ENCODE peak calls at places on chromosomes 7 and 10, in four cellular contexts. One of them, this sample, is unnamed.

GRCh38 chr10:59830601-59831259 is 75.6 kb downstream of the CCDC6 start:
- DNase-seq in H1: peak
- DNase-seq in GM12878: no peak
- DNase-seq in HepG2: peak
- DNase-seq in this sample: peak

GRCh38 chr7:155665957-155666287 is 21.5 kb downstream of the RBM33 start:
- DNase-seq in H1: no peak
- DNase-seq in GM12878: no peak
- DNase-seq in HepG2: no peak
- DNase-seq in this sample: no peak

GRCh38 chr10:84267503-84268126 is 22.8 kb downstream of the RGR start:
- DNase-seq in H1: peak
- DNase-seq in GM12878: no peak
- DNase-seq in HepG2: peak
- DNase-seq in this sample: no peak

GRCh38 chr7:8015095-8015745 is 46.6 kb downstream of the GLCCI1 start:
- DNase-seq in H1: no peak
- DNase-seq in GM12878: no peak
- DNase-seq in HepG2: no peak
- DNase-seq in this sample: no peak

GRCh38 chr10:50528206-50528605 is 95.5 kb downstream of the SGMS1 start:
- DNase-seq in H1: no peak
- DNase-seq in GM12878: no peak
- DNase-seq in HepG2: no peak
- DNase-seq in this sample: no peak

GRCh38 chr10:71635251-71635866 is 84.2 kb downstream of the C10orf105 start:
- DNase-seq in H1: no peak
- DNase-seq in GM12878: no peak
- DNase-seq in HepG2: no peak
- DNase-seq in this sample: no peak

GRCh38 chr7:131904750-131905327 is 348.4 kb upstream of the PODXL start:
- DNase-seq in H1: no peak
- DNase-seq in GM12878: no peak
- DNase-seq in HepG2: no peak
- DNase-seq in this sample: no peak

GRCh38 chr7:116025098-116025809 is 5.3 kb downstream of the TFEC start:
- DNase-seq in H1: no peak
- DNase-seq in GM12878: no peak
- DNase-seq in HepG2: no peak
- DNase-seq in this sample: no peak

GRCh38 chr7:15685358-15686181 is 913 bp downstream of the MEOX2 start:
- DNase-seq in H1: no peak
- DNase-seq in GM12878: no peak
- DNase-seq in HepG2: no peak
- DNase-seq in this sample: no peak

GRCh38 chr10:69362471-69362954 is 54.2 kb downstream of the TACR2 start:
- DNase-seq in H1: no peak
- DNase-seq in GM12878: no peak
- DNase-seq in HepG2: no peak
- DNase-seq in this sample: no peak

GRCh38 chr10:119783665-119784027 is 57.8 kb downstream of the INPP5F start:
- DNase-seq in H1: no peak
- DNase-seq in GM12878: no peak
- DNase-seq in HepG2: no peak
- DNase-seq in this sample: no peak

GRCh38 chr10:76149602-76150138 is 718.2 kb downstream of the LRMDA start:
- DNase-seq in H1: no peak
- DNase-seq in GM12878: no peak
- DNase-seq in HepG2: no peak
- DNase-seq in this sample: peak

GRCh38 chr7:18570890-18571478 is 75.4 kb downstream of the HDAC9 start:
- DNase-seq in H1: no peak
- DNase-seq in GM12878: no peak
- DNase-seq in HepG2: peak
- DNase-seq in this sample: no peak

GRCh38 chr7:55573526-55573925 is 1.2 kb upstream of the VOPP1 start:
- DNase-seq in H1: no peak
- DNase-seq in GM12878: no peak
- DNase-seq in HepG2: no peak
- DNase-seq in this sample: no peak

GRCh38 chr10:90674927-90675326 is 182.9 kb downstream of the HTR7 start:
- DNase-seq in H1: no peak
- DNase-seq in GM12878: no peak
- DNase-seq in HepG2: no peak
- DNase-seq in this sample: no peak

GRCh38 chr7:137940656-137941518 is 61.0 kb downstream of the CREB3L2 start:
- DNase-seq in H1: no peak
- DNase-seq in GM12878: no peak
- DNase-seq in HepG2: peak
- DNase-seq in this sample: no peak

GRCh38 chr10:126243976-126244375 is 144.3 kb downstream of the ADAM12 start:
- DNase-seq in H1: no peak
- DNase-seq in GM12878: no peak
- DNase-seq in HepG2: no peak
- DNase-seq in this sample: no peak

GRCh38 chr10:92405006-92405924 is 114.3 kb downstream of the MARCHF5 start:
- DNase-seq in H1: no peak
- DNase-seq in GM12878: no peak
- DNase-seq in HepG2: no peak
- DNase-seq in this sample: no peak

GRCh38 chr10:122462533-122463465 is 1.4 kb downstream of the HTRA1 start:
- DNase-seq in H1: no peak
- DNase-seq in GM12878: no peak
- DNase-seq in HepG2: no peak
- DNase-seq in this sample: no peak

GRCh38 chr10:26858707-26859034 is 2.1 kb downstream of the ABI1 start:
- DNase-seq in H1: no peak
- DNase-seq in GM12878: no peak
- DNase-seq in HepG2: no peak
- DNase-seq in this sample: no peak

DNA sequence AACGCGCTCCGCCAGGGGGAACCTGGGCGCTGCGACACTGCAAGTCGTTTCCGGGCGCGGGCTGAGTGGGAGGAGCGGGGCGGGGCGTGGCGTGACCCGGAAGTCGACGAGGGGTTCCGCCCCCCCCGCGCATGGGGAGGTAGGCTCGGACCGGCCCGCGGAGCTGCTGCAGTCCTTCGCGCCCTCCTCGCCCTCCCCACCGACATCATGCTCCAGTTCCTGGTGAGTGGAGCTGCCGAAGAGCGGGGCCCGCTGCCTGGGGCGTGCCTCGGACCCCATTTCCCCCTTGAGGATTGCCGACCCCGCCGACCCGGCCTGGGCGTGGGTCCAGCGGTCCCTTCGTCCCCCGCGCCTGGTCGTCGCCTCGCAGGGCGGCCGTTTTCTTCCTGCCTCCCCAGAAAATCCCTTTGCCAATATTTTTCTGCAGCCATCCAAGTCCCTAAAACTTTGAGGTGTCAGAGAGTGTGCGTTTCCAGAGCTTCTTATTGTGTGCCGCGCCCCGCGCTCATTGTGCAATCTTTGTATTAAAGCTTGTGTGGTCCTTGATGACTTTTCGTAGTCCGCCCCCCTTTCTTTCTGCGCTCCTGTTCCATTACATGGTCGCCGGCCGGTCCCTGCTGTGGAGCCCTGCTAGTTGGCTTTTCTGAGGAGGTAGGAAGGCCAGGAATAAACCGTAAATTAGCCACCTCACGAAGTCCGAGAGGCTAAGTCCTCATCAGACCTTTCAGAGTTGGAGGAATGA is at the start of gene STMP1:
- DNase-seq in H1: peak
- DNase-seq in GM12878: peak
- DNase-seq in HepG2: peak
- DNase-seq in this sample: peak
- H3K9ac ChIP-seq in H1: peak
- H3K9ac ChIP-seq in GM12878: peak
- H3K9ac ChIP-seq in HepG2: peak
- H3K9ac ChIP-seq in this sample: peak

GRCh38 chr7:95213809-95214492 is 110.4 kb downstream of the PON1 start:
- DNase-seq in H1: no peak
- DNase-seq in GM12878: no peak
- DNase-seq in HepG2: no peak
- DNase-seq in this sample: no peak
- TF ChIP-seq SUZ12 in H1: no peak
- TF ChIP-seq SUZ12 in GM12878: no peak
- TF ChIP-seq SUZ12 in HepG2: no peak
- TF ChIP-seq SUZ12 in this sample: no peak

GRCh38 chr7:140640727-140641531 is at the start of gene DENND2A:
- DNase-seq in H1: no peak
- DNase-seq in GM12878: no peak
- DNase-seq in HepG2: no peak
- DNase-seq in this sample: no peak

GRCh38 chr7:140639366-140640053 is 1.1 kb downstream of the DENND2A start:
- DNase-seq in H1: no peak
- DNase-seq in GM12878: no peak
- DNase-seq in HepG2: no peak
- DNase-seq in this sample: no peak

GRCh38 chr7:140641532-140642191 is 1.0 kb upstream of the DENND2A start:
- DNase-seq in H1: no peak
- DNase-seq in GM12878: no peak
- DNase-seq in HepG2: no peak
- DNase-seq in this sample: no peak

GRCh38 chr7:140638311-140638791 is 2.3 kb downstream of the DENND2A start:
- DNase-seq in H1: no peak
- DNase-seq in GM12878: no peak
- DNase-seq in HepG2: no peak
- DNase-seq in this sample: no peak

DNA sequence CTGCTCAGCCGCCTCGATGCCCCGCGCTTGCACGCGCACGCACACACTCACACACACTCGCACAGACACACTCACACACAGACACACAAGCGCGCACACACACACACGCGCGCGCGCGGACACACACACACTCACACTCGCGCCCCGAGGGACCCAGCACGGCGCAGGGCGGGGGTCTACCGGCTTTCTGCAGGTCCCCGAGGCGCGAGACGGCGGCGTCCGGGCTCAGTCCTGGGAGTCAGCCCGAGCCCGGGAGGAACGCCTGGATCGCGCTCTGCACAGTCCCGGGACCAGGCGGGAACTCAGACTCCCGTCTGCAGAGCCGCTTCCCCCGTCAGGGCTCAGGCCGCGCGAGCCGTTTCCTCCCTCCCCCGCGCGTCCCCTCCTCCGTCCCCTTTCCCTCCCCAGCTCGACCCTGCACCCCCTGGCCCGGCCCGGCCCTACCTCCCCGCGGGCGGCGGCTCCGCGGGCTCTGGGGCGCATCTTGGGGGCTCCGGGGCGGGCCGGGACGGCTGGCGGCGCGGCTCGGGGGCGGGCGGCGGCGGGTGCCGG is 477 bp downstream of the DENND2A start:
- DNase-seq in H1: no peak
- DNase-seq in GM12878: no peak
- DNase-seq in HepG2: no peak
- DNase-seq in this sample: no peak
- H3K9ac ChIP-seq in H1: peak
- H3K9ac ChIP-seq in GM12878: no peak
- H3K9ac ChIP-seq in HepG2: no peak
- H3K9ac ChIP-seq in this sample: peak

GRCh38 chr10:103227416-103227815 is 18.3 kb upstream of the RPEL1 start:
- DNase-seq in H1: no peak
- DNase-seq in GM12878: no peak
- DNase-seq in HepG2: no peak
- DNase-seq in this sample: no peak

GRCh38 chr10:103224133-103224532 is 21.6 kb upstream of the RPEL1 start:
- DNase-seq in H1: no peak
- DNase-seq in GM12878: no peak
- DNase-seq in HepG2: no peak
- DNase-seq in this sample: no peak

GRCh38 chr10:103231047-103231551 is 14.6 kb upstream of the RPEL1 start:
- DNase-seq in H1: peak
- DNase-seq in GM12878: no peak
- DNase-seq in HepG2: peak
- DNase-seq in this sample: peak

GRCh38 chr10:103226011-103226410 is 19.7 kb upstream of the RPEL1 start:
- DNase-seq in H1: no peak
- DNase-seq in GM12878: no peak
- DNase-seq in HepG2: no peak
- DNase-seq in this sample: no peak
- TF ChIP-seq SUZ12 in H1: no peak
- TF ChIP-seq SUZ12 in GM12878: no peak
- TF ChIP-seq SUZ12 in HepG2: no peak
- TF ChIP-seq SUZ12 in this sample: no peak

DNA sequence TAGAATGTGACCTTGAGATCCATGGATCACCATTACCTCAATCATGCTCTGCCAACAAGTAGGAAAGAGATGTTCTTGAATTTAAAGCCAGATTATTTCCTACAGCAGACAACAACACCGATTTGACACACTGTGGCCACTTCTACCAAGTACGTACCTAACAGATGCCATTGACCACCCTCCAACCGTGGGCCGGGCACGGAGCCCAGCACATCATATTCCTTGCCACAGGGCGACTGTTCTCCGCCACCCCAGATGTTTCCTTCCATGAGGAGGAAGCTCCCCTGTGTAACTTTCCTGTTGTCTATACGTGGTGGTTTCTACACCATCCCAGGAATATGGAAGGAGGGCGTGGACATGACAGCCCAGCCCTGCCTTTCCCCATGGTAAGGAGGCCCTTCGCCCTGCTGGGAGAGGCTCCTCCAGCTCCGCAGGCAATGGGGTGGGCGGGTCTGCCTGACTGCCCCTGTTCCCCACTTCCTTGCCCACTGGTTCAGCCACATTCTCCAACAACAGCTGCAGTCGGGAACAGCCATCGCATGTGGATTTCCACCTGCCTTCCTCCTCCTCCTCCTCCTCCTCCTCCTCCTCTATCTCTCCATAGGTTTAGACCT is 7.2 kb downstream of the CHST15 start:
- DNase-seq in H1: no peak
- DNase-seq in GM12878: no peak
- DNase-seq in HepG2: no peak
- DNase-seq in this sample: no peak
- H3K9ac ChIP-seq in H1: no peak
- H3K9ac ChIP-seq in GM12878: no peak
- H3K9ac ChIP-seq in HepG2: peak
- H3K9ac ChIP-seq in this sample: no peak

This sample was measured in NT2/D1.